ENCODE peak calls at places on chromosome 18, in nine cellular contexts. One of them, this sample, is unnamed.

GRCh38 chr18:47601608-47602272 is 328.7 kb downstream of the SMAD2 start:
- DNase-seq in HCT116: no peak
- DNase-seq in GM12864: no peak
- DNase-seq in NCI-H1092: no peak
- DNase-seq in right lobe of liver: no peak
- DNase-seq in NCI-H748 treated with DMSO at 0.1 percent for 48 hours: no peak
- DNase-seq in activated T-cell treated with anti-CD3 and anti-CD28 coated beads, Interleukin-2, amount 50 U/mL, for 1 hour: no peak
- DNase-seq in HFFc6: no peak
- DNase-seq in stimulated activated CD4-positive, alpha-beta T cell treated with anti-CD3 and anti-CD28 coated beads, TNF-alpha, amount 100 ng/mL, for 4 hours: no peak
- DNase-seq in this sample: no peak

GRCh38 chr18:58416704-58417683 is 211.9 kb downstream of the ALPK2 start:
- DNase-seq in activated T-cell treated with anti-CD3 and anti-CD28 coated beads, Interleukin-2, amount 50 U/mL, for 1 hour: no peak
- DNase-seq in GM12864: no peak
- DNase-seq in HCT116: no peak
- DNase-seq in right lobe of liver: peak; percentile 81
- DNase-seq in NCI-H748 treated with DMSO at 0.1 percent for 48 hours: no peak
- DNase-seq in HFFc6: no peak
- DNase-seq in stimulated activated CD4-positive, alpha-beta T cell treated with anti-CD3 and anti-CD28 coated beads, TNF-alpha, amount 100 ng/mL, for 4 hours: no peak
- DNase-seq in NCI-H1092: no peak
- DNase-seq in this sample: no peak

GRCh38 chr18:61998957-61999356 is 106.2 kb upstream of the RNF152 start:
- DNase-seq in GM12864: no peak
- DNase-seq in NCI-H748 treated with DMSO at 0.1 percent for 48 hours: no peak
- DNase-seq in activated T-cell treated with anti-CD3 and anti-CD28 coated beads, Interleukin-2, amount 50 U/mL, for 1 hour: no peak
- DNase-seq in stimulated activated CD4-positive, alpha-beta T cell treated with anti-CD3 and anti-CD28 coated beads, TNF-alpha, amount 100 ng/mL, for 4 hours: no peak
- DNase-seq in right lobe of liver: no peak
- DNase-seq in NCI-H1092: no peak
- DNase-seq in HFFc6: peak; percentile 92
- DNase-seq in HCT116: no peak
- DNase-seq in this sample: no peak

GRCh38 chr18:36297419-36298112 is at the start of gene FHOD3:
- DNase-seq in HFFc6: peak; percentile 50
- DNase-seq in activated T-cell treated with anti-CD3 and anti-CD28 coated beads, Interleukin-2, amount 50 U/mL, for 1 hour: no peak
- DNase-seq in right lobe of liver: peak; percentile 73
- DNase-seq in stimulated activated CD4-positive, alpha-beta T cell treated with anti-CD3 and anti-CD28 coated beads, TNF-alpha, amount 100 ng/mL, for 4 hours: no peak
- DNase-seq in GM12864: no peak
- DNase-seq in HCT116: no peak
- DNase-seq in NCI-H748 treated with DMSO at 0.1 percent for 48 hours: peak; percentile 44
- DNase-seq in NCI-H1092: peak; percentile 66
- DNase-seq in this sample: no peak

GRCh38 chr18:5463390-5463789 is 80.4 kb downstream of the EPB41L3 start:
- DNase-seq in HCT116: no peak
- DNase-seq in HFFc6: peak; percentile 83
- DNase-seq in right lobe of liver: no peak
- DNase-seq in NCI-H1092: no peak
- DNase-seq in GM12864: no peak
- DNase-seq in stimulated activated CD4-positive, alpha-beta T cell treated with anti-CD3 and anti-CD28 coated beads, TNF-alpha, amount 100 ng/mL, for 4 hours: no peak
- DNase-seq in activated T-cell treated with anti-CD3 and anti-CD28 coated beads, Interleukin-2, amount 50 U/mL, for 1 hour: no peak
- DNase-seq in NCI-H748 treated with DMSO at 0.1 percent for 48 hours: no peak
- DNase-seq in this sample: no peak

GRCh38 chr18:74453642-74454198 is 3.4 kb downstream of the DIPK1C start:
- DNase-seq in activated T-cell treated with anti-CD3 and anti-CD28 coated beads, Interleukin-2, amount 50 U/mL, for 1 hour: no peak
- DNase-seq in stimulated activated CD4-positive, alpha-beta T cell treated with anti-CD3 and anti-CD28 coated beads, TNF-alpha, amount 100 ng/mL, for 4 hours: no peak
- DNase-seq in right lobe of liver: no peak
- DNase-seq in HFFc6: no peak
- DNase-seq in GM12864: no peak
- DNase-seq in NCI-H748 treated with DMSO at 0.1 percent for 48 hours: no peak
- DNase-seq in HCT116: no peak
- DNase-seq in NCI-H1092: no peak
- DNase-seq in this sample: no peak

GRCh38 chr18:40529478-40529877 is 1425.6 kb upstream of the PIK3C3 start:
- DNase-seq in activated T-cell treated with anti-CD3 and anti-CD28 coated beads, Interleukin-2, amount 50 U/mL, for 1 hour: no peak
- DNase-seq in stimulated activated CD4-positive, alpha-beta T cell treated with anti-CD3 and anti-CD28 coated beads, TNF-alpha, amount 100 ng/mL, for 4 hours: no peak
- DNase-seq in right lobe of liver: no peak
- DNase-seq in NCI-H1092: no peak
- DNase-seq in HFFc6: no peak
- DNase-seq in GM12864: no peak
- DNase-seq in HCT116: no peak
- DNase-seq in NCI-H748 treated with DMSO at 0.1 percent for 48 hours: no peak
- DNase-seq in this sample: no peak

GRCh38 chr18:48264508-48264907 is 144.7 kb downstream of the ZBTB7C start:
- DNase-seq in HFFc6: no peak
- DNase-seq in NCI-H1092: no peak
- DNase-seq in GM12864: no peak
- DNase-seq in stimulated activated CD4-positive, alpha-beta T cell treated with anti-CD3 and anti-CD28 coated beads, TNF-alpha, amount 100 ng/mL, for 4 hours: no peak
- DNase-seq in activated T-cell treated with anti-CD3 and anti-CD28 coated beads, Interleukin-2, amount 50 U/mL, for 1 hour: no peak
- DNase-seq in HCT116: no peak
- DNase-seq in right lobe of liver: no peak
- DNase-seq in NCI-H748 treated with DMSO at 0.1 percent for 48 hours: no peak
- DNase-seq in this sample: no peak

GRCh38 chr18:59470627-59471121 is 111.6 kb upstream of the LMAN1 start:
- DNase-seq in stimulated activated CD4-positive, alpha-beta T cell treated with anti-CD3 and anti-CD28 coated beads, TNF-alpha, amount 100 ng/mL, for 4 hours: no peak
- DNase-seq in GM12864: no peak
- DNase-seq in HFFc6: no peak
- DNase-seq in HCT116: no peak
- DNase-seq in right lobe of liver: no peak
- DNase-seq in activated T-cell treated with anti-CD3 and anti-CD28 coated beads, Interleukin-2, amount 50 U/mL, for 1 hour: no peak
- DNase-seq in NCI-H748 treated with DMSO at 0.1 percent for 48 hours: no peak
- DNase-seq in NCI-H1092: peak; percentile 14
- DNase-seq in this sample: no peak

GRCh38 chr18:37253424-37254255 is 312.0 kb downstream of the CELF4 start:
- DNase-seq in activated T-cell treated with anti-CD3 and anti-CD28 coated beads, Interleukin-2, amount 50 U/mL, for 1 hour: no peak
- DNase-seq in NCI-H748 treated with DMSO at 0.1 percent for 48 hours: no peak
- DNase-seq in NCI-H1092: peak; percentile 22
- DNase-seq in HFFc6: no peak
- DNase-seq in HCT116: no peak
- DNase-seq in stimulated activated CD4-positive, alpha-beta T cell treated with anti-CD3 and anti-CD28 coated beads, TNF-alpha, amount 100 ng/mL, for 4 hours: no peak
- DNase-seq in right lobe of liver: no peak
- DNase-seq in GM12864: no peak
- DNase-seq in this sample: no peak

GRCh38 chr18:326846-327245 is 59.0 kb upstream of the THOC1 start:
- DNase-seq in stimulated activated CD4-positive, alpha-beta T cell treated with anti-CD3 and anti-CD28 coated beads, TNF-alpha, amount 100 ng/mL, for 4 hours: no peak
- DNase-seq in activated T-cell treated with anti-CD3 and anti-CD28 coated beads, Interleukin-2, amount 50 U/mL, for 1 hour: no peak
- DNase-seq in HCT116: no peak
- DNase-seq in GM12864: no peak
- DNase-seq in NCI-H1092: no peak
- DNase-seq in right lobe of liver: no peak
- DNase-seq in NCI-H748 treated with DMSO at 0.1 percent for 48 hours: no peak
- DNase-seq in HFFc6: no peak
- DNase-seq in this sample: no peak

GRCh38 chr18:499351-500229 is 911 bp downstream of the COLEC12 start:
- DNase-seq in stimulated activated CD4-positive, alpha-beta T cell treated with anti-CD3 and anti-CD28 coated beads, TNF-alpha, amount 100 ng/mL, for 4 hours: no peak
- DNase-seq in NCI-H1092: no peak
- DNase-seq in activated T-cell treated with anti-CD3 and anti-CD28 coated beads, Interleukin-2, amount 50 U/mL, for 1 hour: no peak
- DNase-seq in HFFc6: peak; percentile 82
- DNase-seq in NCI-H748 treated with DMSO at 0.1 percent for 48 hours: peak; percentile 9
- DNase-seq in HCT116: no peak
- DNase-seq in GM12864: no peak
- DNase-seq in right lobe of liver: no peak
- DNase-seq in this sample: no peak

GRCh38 chr18:8881103-8881502 is 175.7 kb downstream of the MTCL1 start:
- DNase-seq in HCT116: no peak
- DNase-seq in HFFc6: no peak
- DNase-seq in stimulated activated CD4-positive, alpha-beta T cell treated with anti-CD3 and anti-CD28 coated beads, TNF-alpha, amount 100 ng/mL, for 4 hours: no peak
- DNase-seq in right lobe of liver: no peak
- DNase-seq in NCI-H1092: no peak
- DNase-seq in GM12864: no peak
- DNase-seq in activated T-cell treated with anti-CD3 and anti-CD28 coated beads, Interleukin-2, amount 50 U/mL, for 1 hour: no peak
- DNase-seq in NCI-H748 treated with DMSO at 0.1 percent for 48 hours: no peak
- DNase-seq in this sample: no peak

GRCh38 chr18:54717673-54718435 is 110.4 kb upstream of the RAB27B start:
- DNase-seq in activated T-cell treated with anti-CD3 and anti-CD28 coated beads, Interleukin-2, amount 50 U/mL, for 1 hour: peak; percentile 26
- DNase-seq in stimulated activated CD4-positive, alpha-beta T cell treated with anti-CD3 and anti-CD28 coated beads, TNF-alpha, amount 100 ng/mL, for 4 hours: peak; percentile 3
- DNase-seq in right lobe of liver: no peak
- DNase-seq in NCI-H748 treated with DMSO at 0.1 percent for 48 hours: no peak
- DNase-seq in NCI-H1092: no peak
- DNase-seq in HFFc6: no peak
- DNase-seq in HCT116: no peak
- DNase-seq in GM12864: no peak
- DNase-seq in this sample: peak; percentile 21

GRCh38 chr18:34159691-34160185 is 65.0 kb downstream of the NOL4 start:
- DNase-seq in NCI-H1092: peak; percentile 77
- DNase-seq in HCT116: no peak
- DNase-seq in HFFc6: no peak
- DNase-seq in GM12864: no peak
- DNase-seq in NCI-H748 treated with DMSO at 0.1 percent for 48 hours: peak; percentile 73
- DNase-seq in right lobe of liver: no peak
- DNase-seq in stimulated activated CD4-positive, alpha-beta T cell treated with anti-CD3 and anti-CD28 coated beads, TNF-alpha, amount 100 ng/mL, for 4 hours: no peak
- DNase-seq in activated T-cell treated with anti-CD3 and anti-CD28 coated beads, Interleukin-2, amount 50 U/mL, for 1 hour: no peak
- DNase-seq in this sample: peak; percentile 66